ENCODE peak calls at places on chromosomes 4 and X, in five cellular contexts. Z is thoracic aorta, M is cardiac muscle cell, N is neural crest cell, P is H9. F is an unnamed sample.

GRCh38 chrX:140507982-140508305 is 3.1 kb upstream of the SOX3 start:
- DNase-seq in Z (no peak), M (peak), N (peak), P (peak), F (peak)

GRCh38 chr4:1368421-1369090 is 21.5 kb downstream of the UVSSA start:
- DNase-seq in Z (no peak), M (no peak), N (no peak), P (peak), F (no peak)

GRCh38 chr4:182536221-182536620 is 293.0 kb downstream of the TENM3 start:
- DNase-seq in Z (no peak), M (peak), N (no peak), P (no peak), F (no peak)

GRCh38 chr4:73520821-73521220 is 39.3 kb downstream of the AFM start:
- DNase-seq in Z (no peak), M (no peak), N (no peak), P (peak), F (no peak)

GRCh38 chr4:186368291-186368690 is 102.3 kb downstream of the F11 start:
- DNase-seq in Z (no peak), M (no peak), N (no peak), P (no peak), F (no peak)

GRCh38 chr4:125140966-125141495 is 173.7 kb upstream of the FAT4 start:
- DNase-seq in Z (no peak), M (no peak), N (no peak), P (no peak), F (no peak)

GRCh38 chr4:107824367-107825071 is at the start of gene SGMS2:
- DNase-seq in Z (peak), M (peak), N (peak), P (peak), F (peak)

GRCh38 chrX:34734383-34734782 is 77.3 kb upstream of the TMEM47 start:
- DNase-seq in Z (no peak), M (no peak), N (no peak), P (no peak), F (no peak)

GRCh38 chrX:136055651-136056221 is 70.5 kb downstream of the SLC9A6 start:
- DNase-seq in Z (peak), M (no peak), N (no peak), P (no peak), F (no peak)

GRCh38 chr4:87476934-87477333 is 52.2 kb downstream of the SPARCL1 start:
- DNase-seq in Z (no peak), M (no peak), N (no peak), P (no peak), F (no peak)

GRCh38 chrX:66622209-66622608 is 16.7 kb downstream of the EDA2R start:
- DNase-seq in Z (no peak), M (no peak), N (no peak), P (no peak), F (no peak)

GRCh38 chrX:65723706-65724105 is 56.3 kb downstream of the MSN start:
- DNase-seq in Z (no peak), M (no peak), N (no peak), P (no peak), F (no peak)

DNA sequence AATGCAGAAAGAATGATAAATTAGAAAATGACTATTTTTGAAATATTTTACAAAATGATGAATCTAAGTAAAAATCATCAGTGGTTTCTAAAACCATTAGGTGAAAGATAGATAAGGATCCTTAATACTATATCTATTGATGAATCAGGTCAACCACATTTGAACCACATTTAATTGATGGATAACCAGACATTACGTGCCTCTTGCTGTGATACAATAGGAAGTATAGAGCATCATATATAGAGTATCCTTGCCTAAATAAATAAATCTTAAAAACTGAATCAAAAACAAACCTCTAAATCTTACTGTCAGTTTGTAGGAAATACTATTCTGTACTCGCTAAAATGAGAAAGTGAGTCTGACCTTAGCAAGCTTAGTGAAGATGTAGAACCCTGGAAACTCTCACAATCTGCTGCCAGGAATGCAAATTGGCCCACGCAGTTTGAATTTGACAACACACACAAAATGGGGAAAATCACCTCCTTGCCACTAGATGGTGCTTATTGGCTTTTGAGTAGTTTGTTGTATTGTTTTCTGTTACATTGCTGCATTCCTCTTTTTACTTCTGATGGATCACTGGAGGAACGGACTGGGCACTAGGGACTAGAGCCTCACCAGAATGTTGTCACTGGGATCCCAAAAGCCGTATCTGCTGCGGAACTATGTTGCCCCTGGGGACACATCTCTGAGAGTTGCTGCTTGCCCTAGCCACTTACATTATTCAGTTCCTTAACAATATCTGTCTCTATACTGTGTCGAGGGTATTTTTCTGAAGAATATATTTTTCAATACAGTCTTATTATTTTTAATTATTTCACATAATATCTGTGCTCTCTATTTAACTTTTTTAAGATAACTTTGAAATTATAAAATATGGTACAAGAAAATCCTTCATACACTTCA is 25.4 kb upstream of the SLAIN2 start:
- DNase-seq in Z (no peak), M (peak), N (peak), P (peak), F (no peak)
- TF ChIP-seq CTCF in Z (peak), M (peak), N (peak), P (peak), F (peak)

GRCh38 chr4:84583871-84584373 is 995 bp downstream of the CDS1 start:
- DNase-seq in Z (no peak), M (peak), N (no peak), P (no peak), F (no peak)
- TF ChIP-seq CTCF in Z (peak), M (no peak), N (peak), P (peak), F (no peak)

DNA sequence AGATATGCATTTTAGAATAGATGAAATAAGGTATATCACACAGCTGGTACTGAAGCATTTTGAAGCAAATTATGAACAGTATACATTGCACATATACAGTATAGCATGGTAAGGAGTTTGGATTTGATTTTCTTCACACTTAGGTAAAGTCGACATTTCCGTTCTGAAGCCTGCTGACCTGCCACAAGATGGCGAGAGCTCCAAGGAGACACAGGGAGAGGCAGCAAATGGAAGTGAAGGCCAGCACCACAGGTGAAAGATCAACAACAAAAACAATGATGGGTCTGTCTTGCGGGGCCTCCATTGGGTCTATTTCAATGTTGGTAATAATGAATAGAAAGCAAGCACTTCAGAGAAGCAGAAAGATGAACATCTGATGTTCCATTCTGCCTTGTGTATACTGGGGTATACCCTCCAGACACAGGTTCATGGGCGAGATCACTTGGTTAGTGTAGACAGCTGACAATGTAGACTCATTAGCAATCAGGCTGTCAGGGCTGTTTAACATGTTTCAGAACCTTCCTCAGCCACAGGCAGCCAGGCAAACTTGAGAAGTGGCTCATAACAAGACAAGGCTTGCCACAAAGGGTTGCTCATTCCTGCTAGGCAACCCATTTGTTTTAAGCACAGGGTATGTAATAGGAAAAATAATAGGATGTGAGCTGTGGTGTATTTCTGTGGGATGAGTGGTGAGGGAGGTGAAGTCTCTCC is 21.4 kb upstream of the NOX1 start:
- DNase-seq in Z (no peak), M (peak), N (no peak), P (peak), F (peak)
- TF ChIP-seq CTCF in Z (no peak), M (peak), N (peak), P (peak), F (peak)

GRCh38 chr4:81467672-81467964 is 4.1 kb downstream of the RASGEF1B start:
- DNase-seq in Z (no peak), M (no peak), N (no peak), P (no peak), F (no peak)
- TF ChIP-seq CTCF in Z (no peak), M (no peak), N (no peak), P (no peak), F (peak)

GRCh38 chr4:175253184-175253902 is 335.2 kb downstream of the ADAM29 start:
- DNase-seq in Z (no peak), M (no peak), N (no peak), P (peak), F (no peak)
- TF ChIP-seq CTCF in Z (no peak), M (no peak), N (peak), P (peak), F (no peak)

F was measured in nephron progenitor cell.